ENCODE peak calls at places on chromosomes 3 and 15, in eight cellular contexts. A, R, P, I, Q, E, X and H are unnamed samples. For H3K27me3, the result is how much of the 10 kb centered on the place peaks cover.

GRCh38 chr15:58627046-58627445 is 122.5 kb downstream of the ADAM10 start:
- DNase-seq in E (no peak), I (no peak), P (no peak), X (no peak), R (no peak), Q (no peak), A (no peak), H (no peak)

GRCh38 chr3:138774529-138775253 is 60.0 kb downstream of the PIK3CB start:
- DNase-seq in R (peak), P (no peak), Q (peak), E (peak), A (peak), X (no peak), I (peak), H (peak)

GRCh38 chr15:84638103-84638502 is 16.0 kb downstream of the WDR73 start:
- DNase-seq in R (peak), Q (no peak), I (no peak), E (peak), P (no peak), A (peak), X (no peak), H (no peak)

GRCh38 chr3:27728195-27729087 is 6.3 kb upstream of the EOMES start:
- DNase-seq in X (peak), I (no peak), Q (no peak), A (no peak), R (peak), E (no peak), P (no peak), H (no peak)

GRCh38 chr15:72086010-72086697 is 31.8 kb downstream of the MYO9A start:
- DNase-seq in P (no peak), I (no peak), X (peak), A (no peak), R (no peak), Q (peak), E (peak), H (no peak)

GRCh38 chr3:136546718-136547117 is 205.5 kb downstream of the STAG1 start:
- DNase-seq in I (no peak), X (no peak), P (no peak), E (no peak), A (no peak), Q (no peak), R (no peak), H (no peak)

GRCh38 chr3:177284383-177284881 is 87.2 kb upstream of the TBL1XR1 start:
- DNase-seq in R (peak), X (no peak), I (no peak), Q (no peak), A (peak), E (peak), P (no peak), H (peak)

GRCh38 chr3:104831076-104831475 is 535.6 kb upstream of the ALCAM start:
- DNase-seq in P (no peak), I (no peak), E (no peak), X (no peak), A (no peak), R (peak), Q (no peak), H (no peak)

GRCh38 chr3:28322464-28322863 is 26.1 kb upstream of the ZCWPW2 start:
- DNase-seq in R (peak), Q (no peak), X (no peak), I (no peak), P (no peak), A (no peak), E (no peak), H (no peak)

GRCh38 chr15:86743283-86743903 is 663.7 kb downstream of the AGBL1 start:
- DNase-seq in A (peak), R (no peak), X (no peak), I (no peak), P (peak), Q (peak), E (peak), H (peak)

GRCh38 chr3:54703906-54704305 is 224.0 kb downstream of the LRTM1 start:
- DNase-seq in X (no peak), Q (no peak), R (no peak), E (no peak), P (no peak), I (no peak), A (no peak), H (no peak)

GRCh38 chr15:36632196-36632595 is 52.8 kb downstream of the CDIN1 start:
- DNase-seq in E (peak), Q (no peak), R (peak), A (no peak), X (no peak), P (no peak), I (no peak), H (peak)

GRCh38 chr3:101384426-101384825 is 64.1 kb upstream of the IMPG2 start:
- DNase-seq in X (no peak), Q (no peak), I (no peak), P (no peak), E (no peak), A (no peak), R (no peak), H (no peak)

GRCh38 chr3:71385040-71385685 is 198.4 kb downstream of the FOXP1 start:
- DNase-seq in A (no peak), R (no peak), E (no peak), Q (no peak), I (no peak), P (no peak), X (no peak), H (no peak)

GRCh38 chr3:23640472-23641146 is 165.1 kb upstream of the UBE2E1 start:
- DNase-seq in R (peak), E (no peak), P (no peak), Q (no peak), X (no peak), I (no peak), A (no peak), H (peak)

GRCh38 chr15:76994001-76994400 is 925 bp upstream of the PSTPIP1 start:
- DNase-seq in A (no peak), P (peak), R (no peak), Q (peak), E (no peak), I (no peak), X (peak), H (no peak)

DNA sequence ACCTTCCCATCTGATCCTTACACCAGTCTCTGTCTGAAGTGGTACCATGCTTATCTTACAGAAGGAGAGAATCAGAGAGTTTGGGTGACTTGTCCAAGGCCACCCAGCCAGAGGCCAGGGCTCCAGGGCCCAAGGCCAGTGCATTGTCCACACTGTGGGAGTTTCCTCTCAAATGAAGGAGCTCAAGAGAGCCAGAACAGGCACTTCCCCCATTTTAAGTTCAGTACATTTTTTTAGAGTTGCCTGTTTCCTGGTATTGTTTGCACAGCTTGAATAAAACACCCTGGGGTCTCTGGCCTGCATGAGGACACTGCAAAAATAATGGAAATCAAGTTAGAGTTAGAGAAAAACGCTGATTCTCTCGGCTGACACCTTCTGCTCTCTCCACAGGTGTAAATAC is 284.0 kb downstream of the SQOR start:
- DNase-seq in X (no peak), I (no peak), Q (no peak), R (no peak), A (no peak), E (no peak), P (no peak), H (no peak)
- H3K27ac ChIP-seq in X (no peak), I (no peak), Q (no peak), R (no peak), A (no peak), E (no peak), P (no peak), H (peak)

GRCh38 chr15:87829651-87830050 is 426.9 kb downstream of the NTRK3 start:
- DNase-seq in X (no peak), R (peak), A (no peak), P (no peak), I (no peak), Q (no peak), E (no peak), H (no peak)

GRCh38 chr15:87827126-87827525 is 429.4 kb downstream of the NTRK3 start:
- DNase-seq in X (no peak), E (no peak), Q (no peak), P (no peak), R (peak), A (no peak), I (peak), H (no peak)

GRCh38 chr15:87826119-87826730 is 430.3 kb downstream of the NTRK3 start:
- DNase-seq in X (no peak), A (no peak), E (no peak), I (no peak), Q (no peak), P (no peak), R (no peak), H (no peak)

DNA sequence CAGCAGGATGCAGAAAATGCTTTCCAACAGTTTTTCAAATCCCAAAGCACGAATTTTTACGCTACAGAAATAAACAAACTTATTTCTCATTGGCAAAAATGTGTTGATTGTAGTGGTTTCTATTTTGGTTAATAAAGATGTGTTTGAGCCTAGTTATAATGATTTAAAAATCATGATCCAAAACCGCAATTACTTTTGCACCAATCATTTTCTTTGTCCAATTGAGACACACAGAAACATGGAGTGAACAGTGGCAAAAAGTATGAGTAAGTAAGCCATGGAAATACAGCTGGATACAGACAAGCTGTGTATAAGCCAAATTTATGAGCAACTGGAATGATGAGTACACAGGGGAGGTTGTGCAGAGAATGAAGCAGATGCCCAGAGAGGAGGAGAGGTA is 427.9 kb downstream of the NTRK3 start:
- DNase-seq in E (no peak), X (no peak), P (no peak), I (no peak), R (no peak), Q (no peak), A (no peak), H (no peak)
- H3K27me3 ChIP-seq in E (under half), X (under half), P (under half), I (under half), R (under half), Q (under half), A (under half), H (under half)

DNA sequence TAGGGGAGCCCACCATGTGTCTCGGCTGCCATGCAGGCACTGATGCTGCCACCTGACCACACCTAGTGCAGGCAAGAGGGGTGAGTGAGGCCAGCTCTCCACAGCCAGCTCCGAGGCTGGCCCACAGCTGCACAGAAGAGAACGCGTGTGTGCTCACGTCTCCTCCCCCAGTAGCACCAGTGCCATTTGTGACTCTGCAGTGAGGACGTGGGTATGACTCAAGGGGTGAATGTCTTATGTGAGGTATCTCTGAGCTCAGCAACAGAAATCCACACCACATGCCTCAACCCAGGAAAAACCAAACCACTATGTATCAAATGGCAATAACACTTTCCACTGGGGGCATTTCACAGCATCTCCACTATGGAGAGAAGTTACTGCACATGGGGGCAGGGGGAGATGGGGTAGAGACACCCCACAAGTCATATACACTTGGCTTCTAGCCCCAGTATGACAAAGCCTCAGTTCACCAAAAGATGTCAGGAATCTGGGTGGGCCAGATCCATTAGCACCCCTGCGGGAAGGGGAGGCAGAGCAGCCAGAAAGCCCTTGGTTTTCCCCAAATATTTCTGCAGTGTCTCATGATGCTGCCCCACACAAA is 87.6 kb downstream of the LRIG1 start:
- DNase-seq in I (peak), R (peak), A (no peak), P (no peak), Q (peak), X (no peak), E (no peak), H (peak)
- H3K27ac ChIP-seq in I (peak), R (peak), A (no peak), P (no peak), Q (peak), X (no peak), E (no peak), H (peak)

GRCh38 chr3:175329373-175329772 is 470.2 kb downstream of the NAALADL2 start:
- DNase-seq in P (no peak), R (no peak), E (no peak), I (no peak), A (no peak), Q (no peak), X (no peak), H (no peak)

GRCh38 chr3:175325440-175325839 is 466.3 kb downstream of the NAALADL2 start:
- DNase-seq in R (peak), A (no peak), E (no peak), I (no peak), X (no peak), Q (no peak), P (no peak), H (no peak)

DNA sequence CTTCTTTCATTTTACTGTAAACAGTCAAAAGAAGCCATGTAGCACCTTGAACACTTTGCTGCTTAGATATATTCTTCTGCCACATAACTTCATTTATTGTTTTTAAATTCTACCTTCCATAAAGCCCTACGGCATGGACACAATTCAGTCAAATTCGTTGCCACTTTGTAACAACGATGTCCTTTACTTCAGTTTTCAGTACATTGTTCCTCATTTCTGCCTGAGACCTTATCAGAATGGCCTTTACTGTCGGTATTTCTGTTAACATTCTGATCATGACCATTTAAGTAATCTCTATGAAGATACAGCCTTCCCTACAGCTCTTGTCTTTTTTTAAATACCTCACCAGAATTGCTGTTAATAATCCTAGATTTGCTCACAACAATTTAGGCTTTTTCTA is 466.9 kb downstream of the NAALADL2 start:
- DNase-seq in X (no peak), A (no peak), E (no peak), Q (no peak), R (no peak), P (no peak), I (no peak), H (no peak)
- H3K27me3 ChIP-seq in X (under half), A (under half), E (under half), Q (under half), R (under half), P (under half), I (under half), H (under half)

DNA sequence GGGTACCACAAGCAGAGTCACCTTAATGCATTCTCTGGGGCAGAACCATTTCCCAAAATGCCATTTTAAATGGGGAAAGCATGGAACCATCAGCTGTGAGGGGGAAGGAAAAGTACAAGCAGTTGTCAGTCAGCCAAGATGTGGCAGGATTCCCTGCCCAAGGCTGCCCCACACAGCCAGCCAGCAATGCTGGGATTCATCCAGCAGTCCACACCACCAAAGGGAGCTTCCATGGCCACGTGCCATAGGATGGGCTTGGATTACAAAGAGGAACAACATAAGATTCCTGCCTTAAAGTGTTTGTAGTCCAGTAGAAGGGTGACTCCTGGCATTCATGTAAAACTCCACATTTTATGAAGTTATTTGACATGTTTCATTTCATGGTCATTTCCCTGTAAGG is 233.3 kb downstream of the SHOX2 start:
- DNase-seq in R (no peak), E (no peak), X (no peak), P (no peak), Q (no peak), A (peak), I (no peak), H (no peak)
- H3K27ac ChIP-seq in R (no peak), E (no peak), X (no peak), P (no peak), Q (no peak), A (no peak), I (no peak), H (no peak)